ENCODE peak calls at places on chromosomes 2 and 18, in nine cellular contexts. A is stomach; U is colonic mucosa; W is thyroid gland; R is CD8-positive, alpha-beta T cell; Y is A549; F is lung; E is fibroblast of lung; H is GM23248. G is an unnamed sample.
A peak's percentile ranks its signal among the peaks of the same experiment; 100 is the strongest.

GRCh38 chr2:112600634-112601033 is 16.2 kb downstream of the CHCHD5 start:
- DNase-seq in Y (no peak), U (no peak), R (no peak), F (no peak), W (no peak), E (no peak), H (no peak), A (no peak), G (no peak)

GRCh38 chr2:237534380-237534779 is 32.0 kb upstream of the PRLH start:
- DNase-seq in W (no peak), A (no peak), F (no peak), U (no peak), R (no peak), Y (no peak), H (no peak), E (no peak), G (no peak)

GRCh38 chr2:126776701-126777619 is 121.0 kb downstream of the GYPC start:
- DNase-seq in F (peak; percentile 78), A (peak; percentile 83), W (peak; percentile 81), H (peak; percentile 86), R (peak; percentile 75), E (peak; percentile 36), U (peak; percentile 79), Y (peak; percentile 49), G (peak; percentile 69)

GRCh38 chr2:236871500-236872001 is 214.1 kb upstream of the COPS8 start:
- DNase-seq in E (peak; percentile 92), R (no peak), H (peak; percentile 95), F (peak; percentile 45), W (peak; percentile 26), A (peak; percentile 37), U (peak; percentile 30), Y (peak; percentile 49), G (peak; percentile 32)

GRCh38 chr18:6885992-6886823 is 156.7 kb downstream of the ARHGAP28 start:
- DNase-seq in A (peak; percentile 40), Y (peak; percentile 27), F (peak; percentile 43), W (peak; percentile 47), E (peak; percentile 29), U (peak; percentile 59), H (peak; percentile 72), R (no peak), G (peak; percentile 67)

GRCh38 chr2:188746727-188747126 is 227.4 kb upstream of the COL3A1 start:
- DNase-seq in F (no peak), R (no peak), E (peak; percentile 61), Y (no peak), U (no peak), A (no peak), H (peak; percentile 17), W (no peak), G (no peak)

GRCh38 chr2:105140237-105140568 is 101.3 kb upstream of the GPR45 start:
- DNase-seq in R (no peak), A (no peak), U (no peak), H (no peak), Y (no peak), E (peak; percentile 32), F (no peak), W (no peak), G (no peak)

GRCh38 chr2:1553671-1554295 is 140.5 kb downstream of the TPO start:
- DNase-seq in Y (peak; percentile 44), W (no peak), F (no peak), A (no peak), H (peak; percentile 88), R (no peak), U (no peak), E (peak; percentile 85), G (no peak)

GRCh38 chr2:95278051-95278471 is 3.8 kb downstream of the PROM2 start:
- DNase-seq in A (no peak), U (no peak), R (no peak), E (peak; percentile 87), W (no peak), F (no peak), H (peak; percentile 89), Y (no peak), G (no peak)

GRCh38 chr2:100881629-100882028 is 61.7 kb downstream of the NPAS2 start:
- DNase-seq in F (no peak), U (no peak), E (no peak), Y (no peak), H (no peak), R (no peak), A (no peak), W (no peak), G (no peak)
- H3K4me1 ChIP-seq in F (peaks cover 17% of the 10 kb centered on the region), U (no peaks in the 10 kb centered on the region), E (peaks cover 11% of the 10 kb centered on the region), Y (peaks cover 80% of the 10 kb centered on the region), H (peaks cover 4% of the 10 kb centered on the region), R (no peaks in the 10 kb centered on the region), A (peaks cover 85% of the 10 kb centered on the region), W (peaks cover 46% of the 10 kb centered on the region), G (peaks cover 4% of the 10 kb centered on the region)

GRCh38 chr2:48357351-48357750 is 172.6 kb upstream of the STON1 start:
- DNase-seq in H (no peak), W (no peak), E (no peak), R (no peak), A (no peak), U (no peak), Y (no peak), F (no peak), G (no peak)
- H3K27ac ChIP-seq in H (no peak overlapping the region), W (no peak overlapping the region), E (no peak overlapping the region), R (peak overlapping the region; percentile 64), A (no peak overlapping the region), U (no peak overlapping the region), Y (no peak overlapping the region), F (no peak overlapping the region), G (peak overlapping the region; percentile 59)

GRCh38 chr2:222306393-222307137 is 7.8 kb upstream of the PAX3 start:
- DNase-seq in R (no peak), E (no peak), U (no peak), A (no peak), F (no peak), Y (no peak), W (no peak), H (no peak), G (no peak)
- H3K4me3 ChIP-seq in R (no peak overlapping the region), E (peak overlapping the region; percentile 46), U (peak overlapping the region; percentile 43), A (peak overlapping the region; percentile 47), F (peak overlapping the region; percentile 25), Y (peak overlapping the region; percentile 48), W (peak overlapping the region; percentile 18), H (peak overlapping the region; percentile 72), G (peak overlapping the region; percentile 51)

GRCh38 chr18:50468802-50469201 is 91.1 kb upstream of the MAPK4 start:
- DNase-seq in Y (no peak), E (no peak), R (no peak), U (no peak), A (no peak), W (no peak), H (no peak), F (no peak), G (no peak)
- H3K4me1 ChIP-seq in Y (no peaks in the 10 kb centered on the region), E (no peaks in the 10 kb centered on the region), R (no peaks in the 10 kb centered on the region), U (no peaks in the 10 kb centered on the region), A (peaks cover 7% of the 10 kb centered on the region), W (no peaks in the 10 kb centered on the region), H (no peaks in the 10 kb centered on the region), F (no peaks in the 10 kb centered on the region), G (no peaks in the 10 kb centered on the region)

GRCh38 chr2:229388746-229389145 is 117.7 kb upstream of the PID1 start:
- DNase-seq in H (no peak), R (no peak), U (no peak), F (no peak), Y (no peak), A (no peak), W (no peak), E (no peak), G (no peak)

GRCh38 chr2:229392214-229392613 is 121.1 kb upstream of the PID1 start:
- DNase-seq in R (no peak), H (peak; percentile 45), A (no peak), U (no peak), W (no peak), F (no peak), Y (no peak), E (peak; percentile 86), G (no peak)

DNA sequence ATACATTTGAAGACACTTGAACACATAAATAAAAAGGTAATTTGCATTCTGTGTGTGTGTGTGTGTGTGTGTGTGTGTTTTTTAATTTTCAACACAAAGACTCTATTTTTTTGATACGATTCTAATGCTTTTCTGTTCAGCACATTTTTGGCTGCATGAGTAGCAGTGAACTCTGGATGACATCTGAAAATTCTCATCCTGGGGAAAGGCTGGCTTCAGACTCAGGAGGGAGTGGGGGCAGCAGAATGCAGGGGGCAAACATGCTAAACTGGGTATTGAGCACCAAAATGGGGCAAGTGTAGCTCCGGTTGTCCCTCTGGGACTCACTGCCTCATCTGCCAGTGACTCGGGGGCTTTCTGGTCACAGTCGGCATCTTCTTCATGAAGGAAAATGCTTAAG is 116.7 kb upstream of the PID1 start:
- DNase-seq in H (peak; percentile 25), F (no peak), R (no peak), Y (no peak), A (no peak), U (no peak), E (peak; percentile 49), W (no peak), G (no peak)
- H3K27ac ChIP-seq in H (no peak overlapping the region), F (no peak overlapping the region), R (no peak overlapping the region), Y (no peak overlapping the region), A (peak overlapping the region; percentile 53), U (no peak overlapping the region), E (no peak overlapping the region), W (no peak overlapping the region), G (no peak overlapping the region)

GRCh38 chr2:162233197-162233596 is 10.0 kb downstream of the FAP start:
- DNase-seq in U (no peak), F (no peak), Y (no peak), H (peak; percentile 83), E (peak; percentile 83), R (no peak), A (no peak), W (no peak), G (no peak)
- H3K4me3 ChIP-seq in U (no peak overlapping the region), F (no peak overlapping the region), Y (no peak overlapping the region), H (peak overlapping the region; percentile 1), E (no peak overlapping the region), R (no peak overlapping the region), A (no peak overlapping the region), W (no peak overlapping the region), G (no peak overlapping the region)

DNA sequence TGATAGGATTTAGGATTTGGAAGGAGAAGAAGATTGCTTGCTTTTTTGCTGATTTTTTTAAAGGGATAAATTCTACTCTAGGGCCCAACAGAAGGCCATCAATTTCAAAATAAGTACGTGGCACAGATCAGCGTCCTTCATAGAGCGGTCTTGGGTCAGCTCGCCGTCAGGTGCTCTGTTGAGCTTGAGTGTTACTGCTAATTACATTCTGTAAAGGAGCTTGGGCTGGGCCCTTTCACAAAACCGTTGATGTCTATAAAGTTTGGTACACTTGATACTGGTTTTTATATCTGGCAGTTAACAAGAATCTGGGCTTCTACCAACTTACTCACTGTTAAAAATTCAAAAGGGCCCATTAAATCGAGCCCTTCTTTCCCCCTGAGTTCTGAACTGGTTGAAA is 45.5 kb downstream of the ARMC9 start:
- DNase-seq in W (no peak), A (no peak), F (no peak), R (no peak), U (peak; percentile 61), H (no peak), Y (no peak), E (no peak), G (no peak)
- H3K4me1 ChIP-seq in W (no peaks in the 10 kb centered on the region), A (peaks cover 8% of the 10 kb centered on the region), F (peaks cover 4% of the 10 kb centered on the region), R (no peaks in the 10 kb centered on the region), U (peaks cover 8% of the 10 kb centered on the region), H (no peaks in the 10 kb centered on the region), Y (peaks cover 4% of the 10 kb centered on the region), E (no peaks in the 10 kb centered on the region), G (no peaks in the 10 kb centered on the region)